ENCODE peak calls at places on chromosomes 13 and 19, in four cellular contexts. V is K562, B is SK-N-SH, E is A549. L is an unnamed sample.

GRCh38 chr13:24033527-24034302 is 126.8 kb upstream of the SPATA13 start:
- DNase-seq in V (no peak), B (no peak), E (no peak), L (no peak)

GRCh38 chr19:48608798-48609263 is 2.3 kb downstream of the SPACA4 start:
- DNase-seq in V (peak; percentile 69), B (peak; percentile 86), E (peak; percentile 83), L (peak; percentile 42)

GRCh38 chr13:94617389-94618000 is 15.8 kb downstream of the GPR180 start:
- DNase-seq in V (peak; percentile 12), B (peak; percentile 32), E (no peak), L (peak; percentile 21)

GRCh38 chr19:2579678-2580280 is 103.9 kb downstream of the GADD45B start:
- DNase-seq in V (no peak), B (no peak), E (no peak), L (no peak)

GRCh38 chr13:53250272-53250875 is 221.8 kb downstream of the OLFM4 start:
- DNase-seq in V (peak; percentile 31), B (peak; percentile 57), E (peak; percentile 65), L (peak; percentile 74)

GRCh38 chr13:114079601-114080536 is 52.6 kb downstream of the RASA3 start:
- DNase-seq in V (no peak), B (no peak), E (no peak), L (no peak)

GRCh38 chr13:48216204-48216711 is 16.7 kb upstream of the ITM2B start:
- DNase-seq in V (no peak), B (no peak), E (no peak), L (no peak)

GRCh38 chr19:36605839-36606478 is 846 bp downstream of the ZNF382 start:
- DNase-seq in V (no peak), B (no peak), E (no peak), L (no peak)

GRCh38 chr19:33233056-33233873 is 7.6 kb upstream of the SLC7A10 start:
- DNase-seq in V (no peak), B (no peak), E (no peak), L (no peak)

GRCh38 chr13:41060723-41061074 is 610 bp upstream of the WBP4 start:
- DNase-seq in V (peak; percentile 58), B (peak; percentile 75), E (peak; percentile 83), L (peak; percentile 56)

GRCh38 chr19:45090598-45090997 is 2.4 kb upstream of the PPP1R37 start:
- DNase-seq in V (no peak), B (no peak), E (no peak), L (no peak)

GRCh38 chr19:49347835-49348234 is 12.6 kb downstream of the CD37 start:
- DNase-seq in V (peak; percentile 67), B (peak; percentile 66), E (peak; percentile 92), L (peak; percentile 44)

GRCh38 chr19:12156254-12157058 is at the start of gene ZNF625:
- DNase-seq in V (no peak), B (peak; percentile 97), E (no peak), L (peak; percentile 90)

GRCh38 chr13:107422421-107422820 is 792.9 kb downstream of the LIG4 start:
- DNase-seq in V (no peak), B (no peak), E (no peak), L (no peak)

GRCh38 chr19:3573858-3574637 is 1.3 kb downstream of the HMG20B start:
- DNase-seq in V (peak; percentile 88), B (peak; percentile 98), E (peak; percentile 98), L (peak; percentile 85)

GRCh38 chr13:72144625-72145024 is 277.6 kb upstream of the DACH1 start:
- DNase-seq in V (no peak), B (no peak), E (no peak), L (no peak)

GRCh38 chr19:50979758-50980157 is 4.0 kb downstream of the KLK7 start:
- DNase-seq in V (no peak), B (no peak), E (no peak), L (no peak)

DNA sequence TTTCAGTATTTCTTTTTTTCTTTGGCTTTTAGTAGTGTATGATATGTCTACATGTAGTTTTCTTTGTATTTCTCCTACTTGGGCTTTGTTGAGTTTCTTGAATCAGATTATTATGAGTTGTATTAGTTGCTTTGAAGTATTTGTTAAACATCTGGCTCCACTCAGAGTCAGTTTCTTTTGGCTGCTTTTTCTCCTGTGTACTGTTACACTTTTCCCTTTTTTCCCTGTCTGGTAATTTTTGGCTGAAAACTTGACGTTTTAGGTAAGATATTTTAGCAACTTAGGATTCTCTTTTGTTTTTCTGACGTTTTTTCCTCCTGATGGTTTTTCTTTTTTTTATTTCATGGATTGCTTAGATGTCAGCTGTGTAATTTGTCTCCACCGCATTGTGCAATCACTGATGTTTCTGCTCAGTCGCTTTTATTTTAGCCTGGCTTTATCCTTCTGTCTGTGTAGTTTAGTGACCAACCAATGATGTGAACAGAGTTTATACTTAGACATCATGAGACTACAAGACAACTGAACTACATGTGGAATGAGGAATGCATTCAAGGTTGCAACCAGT is 20.7 kb downstream of the RFC3 start:
- DNase-seq in V (no peak), B (no peak), E (no peak), L (no peak)
- TF ChIP-seq CHD2 in V (no peak), B (no peak), E (no peak), L (no peak)

GRCh38 chr13:112722433-112723250 is 32.8 kb downstream of the ATP11A start:
- DNase-seq in V (peak; percentile 54), B (no peak), E (peak; percentile 74), L (peak; percentile 78)
- TF ChIP-seq MAX in V (no peak), B (no peak), E (no peak), L (no peak)

DNA sequence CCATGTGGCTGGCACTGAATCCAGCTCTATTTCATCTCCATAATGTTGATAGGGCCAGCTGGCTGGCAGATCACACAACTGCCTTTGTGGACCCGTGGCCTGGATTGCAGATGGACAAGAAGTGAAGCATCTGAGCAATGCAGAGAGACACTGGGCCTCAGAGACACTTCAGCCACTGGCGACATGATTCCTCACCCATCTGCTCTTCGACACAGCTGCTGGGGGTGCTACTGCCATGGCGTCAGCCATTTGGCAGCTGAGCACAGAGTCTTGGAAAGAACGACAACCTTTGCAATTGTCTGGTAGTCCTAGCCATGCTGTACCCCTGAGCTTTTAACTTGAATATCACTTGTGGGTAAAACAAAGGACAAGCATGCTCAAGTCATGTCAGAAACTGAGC is 79.4 kb upstream of the MYO16 start:
- DNase-seq in V (no peak), B (no peak), E (no peak), L (no peak)
- TF ChIP-seq CHD2 in V (no peak), B (no peak), E (no peak), L (no peak)

DNA sequence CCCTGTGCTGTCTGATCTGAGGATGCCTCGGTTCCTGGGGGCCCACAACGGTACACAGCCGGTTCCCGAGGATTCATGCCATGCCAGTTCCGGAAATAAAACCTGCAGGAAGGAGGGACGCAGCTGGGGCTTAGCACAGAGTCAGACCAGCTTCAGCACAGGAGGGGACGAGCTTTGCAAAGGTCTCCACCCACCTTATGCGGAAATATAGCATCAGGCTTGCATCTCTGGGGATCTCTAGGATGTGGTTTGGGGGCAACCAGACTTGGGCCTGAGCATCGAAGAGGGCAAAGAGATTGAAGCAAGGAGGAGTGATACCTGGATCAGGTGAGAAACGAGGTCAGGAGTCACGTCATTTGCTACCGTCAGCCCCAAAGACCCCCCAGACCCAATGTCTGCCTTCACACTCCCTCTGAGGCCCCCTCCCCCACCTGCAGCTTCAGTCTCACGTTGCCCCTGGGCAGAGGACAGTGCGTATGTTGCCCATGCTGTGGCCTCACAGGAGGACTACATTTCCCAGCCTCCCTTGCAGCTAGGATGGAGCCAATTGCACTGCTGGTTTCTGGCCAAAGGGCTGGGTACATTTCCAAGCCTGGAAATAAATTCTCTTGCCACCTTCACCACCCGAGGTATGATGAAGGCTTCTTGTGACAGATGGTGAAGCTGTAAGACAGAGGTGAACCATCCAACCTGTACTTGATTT is 12.1 kb downstream of the TYK2 start:
- DNase-seq in V (peak; percentile 17), B (peak; percentile 44), E (no peak), L (no peak)
- TF ChIP-seq MAX in V (no peak), B (no peak), E (no peak), L (no peak)